ENCODE peak calls at places on chromosomes 4 and X, in six cellular contexts. V is ovary, G is kidney, T is OCI-LY7, S is BJ, D is tibial nerve. N is an unnamed sample.

GRCh38 chr4:34935739-34936138 is 1308.6 kb downstream of the ARAP2 start:
- DNase-seq in V (no peak), G (no peak), T (no peak), S (no peak), D (no peak), N (no peak)

GRCh38 chrX:84363674-84364073 is 138.6 kb downstream of the HDX start:
- DNase-seq in V (no peak), G (no peak), T (no peak), S (no peak), D (no peak), N (no peak)

GRCh38 chr4:142091085-142091513 is 454.7 kb downstream of the IL15 start:
- DNase-seq in V (no peak), G (no peak), T (no peak), S (peak; percentile 91), D (peak; percentile 46), N (no peak)

GRCh38 chrX:149569770-149570169 is 17.5 kb downstream of the MAGEA9B start:
- DNase-seq in V (no peak), G (no peak), T (no peak), S (no peak), D (no peak), N (no peak)

GRCh38 chr4:84403656-84404055 is 95.4 kb downstream of the NKX6-1 start:
- DNase-seq in V (no peak), G (no peak), T (no peak), S (no peak), D (no peak), N (no peak)

GRCh38 chr4:139208404-139208945 is 31.5 kb upstream of the ELF2 start:
- DNase-seq in V (no peak), G (no peak), T (peak; percentile 27), S (peak; percentile 88), D (peak; percentile 70), N (no peak)

GRCh38 chr4:14910411-14910810 is 91.9 kb upstream of the CPEB2 start:
- DNase-seq in V (no peak), G (no peak), T (no peak), S (no peak), D (no peak), N (no peak)

GRCh38 chr4:23768541-23768940 is 121.3 kb downstream of the PPARGC1A start:
- DNase-seq in V (no peak), G (no peak), T (no peak), S (no peak), D (no peak), N (no peak)

GRCh38 chrX:38847903-38848230 is 46.6 kb downstream of the MID1IP1 start:
- DNase-seq in V (no peak), G (no peak), T (no peak), S (no peak), D (no peak), N (no peak)

GRCh38 chrX:109856974-109857373 is 123.9 kb upstream of the ACSL4 start:
- DNase-seq in V (no peak), G (no peak), T (peak; percentile 35), S (no peak), D (peak; percentile 15), N (no peak)

GRCh38 chrX:44352739-44353138 is 9.3 kb upstream of the EFHC2 start:
- DNase-seq in V (no peak), G (no peak), T (no peak), S (no peak), D (no peak), N (no peak)

GRCh38 chrX:22404297-22404696 is 131.6 kb downstream of the CBLL2 start:
- DNase-seq in V (no peak), G (no peak), T (no peak), S (no peak), D (no peak), N (no peak)

GRCh38 chrX:86237482-86237881 is 89.2 kb downstream of the DACH2 start:
- DNase-seq in V (no peak), G (peak; percentile 45), T (no peak), S (no peak), D (no peak), N (no peak)

GRCh38 chrX:22296871-22297270 is 24.2 kb downstream of the CBLL2 start:
- DNase-seq in V (no peak), G (no peak), T (no peak), S (peak; percentile 6), D (no peak), N (no peak)

GRCh38 chr4:146486565-146486964 is 35.2 kb downstream of the SLC10A7 start:
- DNase-seq in V (no peak), G (no peak), T (no peak), S (no peak), D (no peak), N (no peak)

GRCh38 chr4:154944996-154945395 is 163.9 kb downstream of the RBM46 start:
- DNase-seq in V (no peak), G (no peak), T (no peak), S (no peak), D (no peak), N (no peak)

DNA sequence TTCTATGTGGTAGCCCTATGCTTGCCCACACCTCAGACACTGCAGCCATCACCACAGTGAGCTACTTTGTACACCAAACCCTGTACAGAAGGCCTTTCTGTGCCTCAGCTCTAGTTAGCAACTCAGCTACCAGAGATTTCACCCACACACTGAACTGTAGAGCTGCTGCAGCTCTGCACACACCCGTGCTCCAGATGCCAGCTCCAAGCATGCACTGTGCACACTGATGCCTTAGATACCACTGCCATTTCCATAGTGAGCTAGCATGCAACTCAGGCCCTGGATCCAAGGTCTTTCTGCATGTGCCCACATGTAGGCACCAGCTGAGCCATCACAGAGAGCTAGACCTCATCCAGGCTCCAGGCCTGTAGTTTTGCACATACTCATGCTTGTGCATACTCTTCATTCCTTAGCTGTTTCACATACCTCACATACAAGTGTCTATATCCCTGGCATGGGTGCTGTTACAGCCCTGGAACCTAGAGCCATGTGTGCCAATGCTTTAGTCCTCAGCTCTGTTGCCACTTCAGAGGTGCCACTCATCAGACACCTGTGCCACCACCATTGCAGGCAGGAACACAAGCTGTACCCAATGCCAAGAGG is 423.5 kb upstream of the NDST3 start:
- DNase-seq in V (no peak), G (no peak), T (no peak), S (no peak), D (no peak), N (no peak)
- H3K4me3 ChIP-seq in V (no peak overlapping the region), G (no peak overlapping the region), T (no peak overlapping the region), S (no peak overlapping the region), D (no peak overlapping the region), N (no peak overlapping the region)

GRCh38 chr4:185127021-185127925 is 15.8 kb upstream of the SLC25A4 start:
- DNase-seq in V (peak; percentile 55), G (peak; percentile 78), T (no peak), S (no peak), D (no peak), N (peak; percentile 35)

GRCh38 chr4:185123479-185123878 is 19.6 kb upstream of the SLC25A4 start:
- DNase-seq in V (no peak), G (no peak), T (no peak), S (no peak), D (no peak), N (no peak)

GRCh38 chr4:185122681-185123345 is 20.3 kb upstream of the SLC25A4 start:
- DNase-seq in V (no peak), G (no peak), T (no peak), S (no peak), D (no peak), N (no peak)

GRCh38 chr4:185134176-185134869 is 8.7 kb upstream of the SLC25A4 start:
- DNase-seq in V (no peak), G (no peak), T (peak; percentile 71), S (no peak), D (no peak), N (no peak)

GRCh38 chr4:185128272-185129119 is 14.6 kb upstream of the SLC25A4 start:
- DNase-seq in V (peak; percentile 64), G (peak; percentile 76), T (no peak), S (no peak), D (no peak), N (peak; percentile 36)
- TF ChIP-seq CTCF in V (no peak), G (no peak), T (no peak), S (no peak), D (no peak), N (no peak)

GRCh38 chr4:25658357-25658771 is 2.7 kb downstream of the SLC34A2 start:
- DNase-seq in V (no peak), G (peak; percentile 71), T (no peak), S (no peak), D (no peak), N (no peak)

GRCh38 chr4:25654031-25654970 is 1.4 kb upstream of the SLC34A2 start:
- DNase-seq in V (no peak), G (peak; percentile 86), T (no peak), S (no peak), D (no peak), N (no peak)

GRCh38 chr4:25656031-25656430 is 380 bp downstream of the SLC34A2 start:
- DNase-seq in V (no peak), G (no peak), T (no peak), S (no peak), D (no peak), N (no peak)

GRCh38 chr4:25658777-25659176 is 3.1 kb downstream of the SLC34A2 start:
- DNase-seq in V (no peak), G (peak; percentile 15), T (no peak), S (no peak), D (no peak), N (no peak)

GRCh38 chr4:25654971-25655963 is at the start of gene SLC34A2:
- DNase-seq in V (no peak), G (peak; percentile 91), T (no peak), S (no peak), D (no peak), N (no peak)
- H3K4me3 ChIP-seq in V (no peak within 1 kb of the TSS), G (peak within 1 kb of the TSS; percentile 54), T (no peak within 1 kb of the TSS), S (no peak within 1 kb of the TSS), D (peak within 1 kb of the TSS; percentile 8), N (no peak within 1 kb of the TSS)

GRCh38 chr4:6576512-6576911 is 1.5 kb downstream of the MAN2B2 start:
- DNase-seq in V (peak; percentile 57), G (peak; percentile 95), T (no peak), S (no peak), D (no peak), N (no peak)

GRCh38 chr4:6576932-6577331 is 1.9 kb downstream of the MAN2B2 start:
- DNase-seq in V (no peak), G (no peak), T (no peak), S (no peak), D (no peak), N (no peak)

GRCh38 chr4:6574747-6575502 is at the start of gene MAN2B2:
- DNase-seq in V (peak; percentile 91), G (peak; percentile 96), T (peak; percentile 85), S (peak; percentile 11), D (peak; percentile 79), N (peak; percentile 82)

GRCh38 chr4:6573986-6574746 is 823 bp upstream of the MAN2B2 start:
- DNase-seq in V (no peak), G (no peak), T (peak; percentile 31), S (no peak), D (no peak), N (no peak)

DNA sequence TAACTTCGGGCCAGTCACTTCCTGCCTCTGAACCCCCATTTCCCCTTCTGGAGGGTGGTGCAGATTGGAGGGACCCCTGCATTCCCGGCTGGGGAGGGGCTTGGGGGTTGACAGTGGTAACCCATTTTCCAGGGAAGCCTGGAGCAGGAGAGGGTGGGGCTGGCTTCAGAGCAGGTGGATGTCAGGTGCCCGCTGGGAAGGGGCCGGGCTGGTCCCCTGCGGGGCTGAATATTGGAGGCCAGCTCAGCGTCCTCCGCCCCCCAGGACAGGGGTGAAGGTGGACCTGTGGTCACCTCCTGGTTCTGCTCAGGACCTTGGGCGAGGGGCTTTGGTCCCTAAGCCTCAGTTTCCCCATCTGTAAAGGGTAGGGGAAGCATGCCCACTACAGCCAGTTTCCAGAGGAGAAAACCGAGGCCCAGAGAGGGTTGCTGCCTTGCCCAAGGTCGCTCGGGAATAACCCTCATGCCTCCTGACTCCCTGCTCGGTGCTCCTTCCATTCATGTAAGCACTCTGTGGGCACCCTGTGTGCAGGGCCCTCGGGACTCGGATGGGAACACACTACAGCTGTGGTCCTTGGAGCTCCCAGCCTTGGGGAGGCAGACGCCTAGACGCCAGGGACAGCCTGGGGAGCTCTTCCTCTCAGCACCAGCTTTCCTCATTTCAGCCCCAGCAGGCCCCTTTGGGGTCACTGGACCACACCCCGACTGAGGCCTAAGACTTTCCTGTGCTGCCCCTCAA is 683 bp downstream of the MAN2B2 start:
- DNase-seq in V (no peak), G (no peak), T (no peak), S (no peak), D (no peak), N (no peak)
- TF ChIP-seq CTCF in V (no peak), G (no peak), T (no peak), S (no peak), D (no peak), N (no peak)

N was measured in dorsolateral prefrontal cortex.